ENCODE peak calls at places on chromosomes 6 and 20, in nine cellular contexts. V, G, C, Y, D, N, B, X and E are unnamed samples.

GRCh38 chr6:111423055-111423633 is 59.9 kb downstream of the REV3L start:
- DNase-seq in V (no peak), G (no peak), C (no peak), Y (no peak), D (no peak), N (no peak), B (peak), X (no peak), E (no peak)

GRCh38 chr6:156808287-156808686 is 31.1 kb downstream of the ARID1B start:
- DNase-seq in V (no peak), G (no peak), C (no peak), Y (peak), D (no peak), N (no peak), B (peak), X (no peak), E (no peak)

GRCh38 chr6:167872538-167873210 is 46.0 kb downstream of the AFDN start:
- DNase-seq in V (no peak), G (no peak), C (no peak), Y (no peak), D (no peak), N (no peak), B (peak), X (no peak), E (no peak)

GRCh38 chr6:120966321-120966720 is 368.0 kb downstream of the TBC1D32 start:
- DNase-seq in V (no peak), G (no peak), C (no peak), Y (no peak), D (no peak), N (no peak), B (no peak), X (no peak), E (no peak)

GRCh38 chr6:16276991-16277981 is 38.9 kb downstream of the GMPR start:
- DNase-seq in V (peak), G (no peak), C (no peak), Y (peak), D (no peak), N (peak), B (peak), X (peak), E (no peak)

GRCh38 chr6:40343887-40344565 is 243.1 kb downstream of the LRFN2 start:
- DNase-seq in V (no peak), G (no peak), C (no peak), Y (peak), D (no peak), N (no peak), B (no peak), X (no peak), E (no peak)

GRCh38 chr6:30322527-30323501 is 3.9 kb upstream of the TRIM39 start:
- DNase-seq in V (no peak), G (no peak), C (no peak), Y (no peak), D (no peak), N (no peak), B (peak), X (no peak), E (no peak)

GRCh38 chr6:69290116-69290515 is 506.7 kb downstream of the LMBRD1 start:
- DNase-seq in V (no peak), G (no peak), C (no peak), Y (peak), D (no peak), N (no peak), B (no peak), X (no peak), E (no peak)

GRCh38 chr20:35490736-35491181 is 35.4 kb downstream of the CEP250 start:
- DNase-seq in V (no peak), G (peak), C (peak), Y (peak), D (peak), N (no peak), B (no peak), X (peak), E (no peak)

GRCh38 chr6:119289651-119290050 is 59.9 kb downstream of the MAN1A1 start:
- DNase-seq in V (no peak), G (no peak), C (no peak), Y (no peak), D (no peak), N (no peak), B (no peak), X (no peak), E (no peak)

GRCh38 chr6:1436334-1437306 is 47.2 kb downstream of the FOXF2 start:
- DNase-seq in V (no peak), G (peak), C (peak), Y (peak), D (no peak), N (peak), B (peak), X (peak), E (peak)

GRCh38 chr6:162814417-162814988 is 86.7 kb downstream of the PACRG start:
- DNase-seq in V (no peak), G (no peak), C (no peak), Y (no peak), D (no peak), N (no peak), B (no peak), X (no peak), E (no peak)

GRCh38 chr6:17318435-17319165 is 37.4 kb downstream of the RBM24 start:
- DNase-seq in V (no peak), G (no peak), C (no peak), Y (no peak), D (no peak), N (no peak), B (no peak), X (no peak), E (no peak)

GRCh38 chr6:43541774-43542471 is 25.0 kb downstream of the POLR1C start:
- DNase-seq in V (no peak), G (no peak), C (no peak), Y (no peak), D (no peak), N (no peak), B (no peak), X (peak), E (no peak)

GRCh38 chr20:19701449-19701848 is 56.6 kb upstream of the RIN2 start:
- DNase-seq in V (no peak), G (no peak), C (no peak), Y (no peak), D (no peak), N (no peak), B (no peak), X (no peak), E (no peak)